ENCODE peak calls at places on chromosomes 16 and 17, in nine cellular contexts. P, E, K, G, S, N, M, D and C are unnamed samples.

GRCh38 chr17:73311428-73311780 is 397 bp downstream of the CDC42EP4 start:
- DNase-seq in M (no peak), S (no peak), D (no peak), G (no peak), K (no peak), E (no peak), P (no peak), N (no peak), C (no peak)

GRCh38 chr17:80566054-80566400 is 21.4 kb downstream of the RPTOR start:
- DNase-seq in M (no peak), P (no peak), D (no peak), K (no peak), E (no peak), G (no peak), N (no peak), S (no peak), C (no peak)

GRCh38 chr17:15255713-15256454 is 9.2 kb downstream of the PMP22 start:
- DNase-seq in G (no peak), S (no peak), E (no peak), P (no peak), M (no peak), N (no peak), D (no peak), K (no peak), C (no peak)

GRCh38 chr16:22073350-22073749 is 19.0 kb upstream of the VWA3A start:
- DNase-seq in E (no peak), P (no peak), N (no peak), K (no peak), M (no peak), G (no peak), D (no peak), S (no peak), C (no peak)

GRCh38 chr17:39018267-39019134 is 51.3 kb upstream of the FBXO47 start:
- DNase-seq in G (no peak), P (no peak), M (no peak), S (no peak), E (no peak), N (no peak), K (no peak), D (no peak), C (no peak)

GRCh38 chr16:57795431-57795878 is 6.8 kb downstream of the KIFC3 start:
- DNase-seq in M (peak; percentile 62), E (no peak), P (no peak), G (no peak), N (no peak), S (no peak), K (no peak), D (peak; percentile 63), C (no peak)

GRCh38 chr16:85174871-85175723 is 62.8 kb upstream of the CIBAR2 start:
- DNase-seq in M (no peak), N (no peak), G (no peak), P (no peak), E (no peak), K (no peak), D (no peak), S (no peak), C (no peak)

GRCh38 chr16:88782454-88783390 is 2.3 kb downstream of the PIEZO1 start:
- DNase-seq in G (peak; percentile 80), N (peak; percentile 33), D (no peak), M (no peak), K (no peak), S (peak; percentile 82), P (no peak), E (no peak), C (no peak)

GRCh38 chr17:63523256-63523869 is at the start of gene KCNH6:
- DNase-seq in K (no peak), G (no peak), D (no peak), M (no peak), P (no peak), S (no peak), N (no peak), E (no peak), C (no peak)

GRCh38 chr16:66656547-66656946 is 40.0 kb downstream of the CMTM4 start:
- DNase-seq in N (no peak), M (no peak), G (no peak), K (no peak), S (no peak), D (no peak), E (no peak), P (no peak), C (no peak)

GRCh38 chr16:700684-701584 is 4.7 kb downstream of the FBXL16 start:
- DNase-seq in K (no peak), P (no peak), G (no peak), N (no peak), E (no peak), M (no peak), D (no peak), S (no peak), C (no peak)

GRCh38 chr17:55588446-55588845 is 77.2 kb upstream of the SMIM36 start:
- DNase-seq in S (no peak), K (no peak), G (no peak), P (no peak), N (no peak), D (no peak), M (no peak), E (no peak), C (no peak)

GRCh38 chr16:49492090-49492801 is 118.6 kb downstream of the C16orf78 start:
- DNase-seq in G (peak; percentile 42), S (peak; percentile 62), D (peak; percentile 9), N (no peak), M (no peak), K (no peak), E (no peak), P (peak; percentile 32), C (no peak)

GRCh38 chr16:11325404-11326083 is 19.7 kb upstream of the RMI2 start:
- DNase-seq in K (no peak), N (no peak), D (no peak), P (no peak), E (no peak), M (no peak), S (no peak), G (no peak), C (no peak)

GRCh38 chr16:14196011-14196410 is 124.9 kb downstream of the MRTFB start:
- DNase-seq in D (no peak), M (no peak), E (no peak), G (no peak), N (no peak), P (no peak), S (no peak), K (no peak), C (no peak)

GRCh38 chr16:60648260-60648659 is 1388.0 kb downstream of the CDH8 start:
- DNase-seq in E (no peak), P (no peak), K (no peak), D (no peak), G (no peak), S (no peak), M (no peak), N (no peak), C (no peak)

GRCh38 chr16:85403693-85404092 is 209.4 kb upstream of the GSE1 start:
- DNase-seq in G (peak; percentile 10), P (no peak), D (no peak), S (no peak), M (no peak), E (no peak), K (no peak), N (no peak), C (no peak)

GRCh38 chr16:75304521-75305363 is 53.3 kb upstream of the BCAR1 start:
- DNase-seq in E (no peak), M (no peak), S (peak; percentile 86), P (peak; percentile 56), G (no peak), D (no peak), N (no peak), K (peak; percentile 90), C (no peak)

GRCh38 chr17:58783380-58783779 is 27.7 kb downstream of the PPM1E start:
- DNase-seq in E (peak; percentile 81), K (no peak), M (peak; percentile 94), S (no peak), N (no peak), D (peak; percentile 99), G (no peak), P (no peak), C (no peak)

GRCh38 chr17:13957636-13958035 is 111.7 kb upstream of the COX10 start:
- DNase-seq in N (no peak), K (peak; percentile 48), G (no peak), D (no peak), P (no peak), E (no peak), S (no peak), M (no peak), C (no peak)

GRCh38 chr16:3645504-3646347 is 8.8 kb upstream of the DNASE1 start:
- DNase-seq in S (peak; percentile 42), M (no peak), N (no peak), P (no peak), E (no peak), D (no peak), G (no peak), K (no peak), C (peak; percentile 41)